ENCODE peak calls at places on chromosomes 7 and 10, in seven cellular contexts. One of them, this sample, is unnamed.

GRCh38 chr10:16847644-16848043 is 30.4 kb upstream of the RSU1 start:
- DNase-seq in uterus: no peak
- DNase-seq in transverse colon: no peak
- DNase-seq in neural progenitor cell: no peak
- DNase-seq in stomach: no peak
- DNase-seq in body of pancreas: no peak
- DNase-seq in pancreas: no peak
- DNase-seq in this sample: no peak

GRCh38 chr10:22851865-22852239 is 76.0 kb upstream of the ARMC3 start:
- DNase-seq in uterus: no peak
- DNase-seq in transverse colon: no peak
- DNase-seq in neural progenitor cell: no peak
- DNase-seq in stomach: no peak
- DNase-seq in body of pancreas: no peak
- DNase-seq in pancreas: no peak
- DNase-seq in this sample: no peak

GRCh38 chr7:542935-543789 is 23.5 kb upstream of the PDGFA start:
- DNase-seq in uterus: peak; percentile 43
- DNase-seq in transverse colon: no peak
- DNase-seq in neural progenitor cell: no peak
- DNase-seq in stomach: no peak
- DNase-seq in body of pancreas: no peak
- DNase-seq in pancreas: no peak
- DNase-seq in this sample: no peak

GRCh38 chr10:130038611-130039109 is 72.0 kb downstream of the C10orf143 start:
- DNase-seq in uterus: no peak
- DNase-seq in transverse colon: no peak
- DNase-seq in neural progenitor cell: no peak
- DNase-seq in stomach: no peak
- DNase-seq in body of pancreas: peak; percentile 5
- DNase-seq in pancreas: no peak
- DNase-seq in this sample: no peak

GRCh38 chr10:131899695-131900349 is 986 bp upstream of the PPP2R2D start:
- DNase-seq in uterus: no peak
- DNase-seq in transverse colon: no peak
- DNase-seq in neural progenitor cell: peak; percentile 38
- DNase-seq in stomach: no peak
- DNase-seq in body of pancreas: no peak
- DNase-seq in pancreas: no peak
- DNase-seq in this sample: no peak

GRCh38 chr7:138917771-138918170 is 63.4 kb downstream of the KIAA1549 start:
- DNase-seq in uterus: no peak
- DNase-seq in transverse colon: no peak
- DNase-seq in neural progenitor cell: no peak
- DNase-seq in stomach: no peak
- DNase-seq in body of pancreas: no peak
- DNase-seq in pancreas: no peak
- DNase-seq in this sample: no peak

GRCh38 chr7:14761506-14762296 is 140.8 kb downstream of the DGKB start:
- DNase-seq in uterus: peak; percentile 76
- DNase-seq in transverse colon: peak; percentile 35
- DNase-seq in neural progenitor cell: no peak
- DNase-seq in stomach: no peak
- DNase-seq in body of pancreas: peak; percentile 62
- DNase-seq in pancreas: peak; percentile 74
- DNase-seq in this sample: peak; percentile 20

GRCh38 chr10:481636-482035 is 207.8 kb downstream of the DIP2C start:
- DNase-seq in uterus: no peak
- DNase-seq in transverse colon: no peak
- DNase-seq in neural progenitor cell: no peak
- DNase-seq in stomach: no peak
- DNase-seq in body of pancreas: no peak
- DNase-seq in pancreas: no peak
- DNase-seq in this sample: no peak

GRCh38 chr10:43202657-43203490 is 64.0 kb downstream of the RASGEF1A start:
- DNase-seq in uterus: peak; percentile 35
- DNase-seq in transverse colon: peak; percentile 46
- DNase-seq in neural progenitor cell: peak; percentile 74
- DNase-seq in stomach: peak; percentile 31
- DNase-seq in body of pancreas: peak; percentile 44
- DNase-seq in pancreas: peak; percentile 49
- DNase-seq in this sample: peak; percentile 54

DNA sequence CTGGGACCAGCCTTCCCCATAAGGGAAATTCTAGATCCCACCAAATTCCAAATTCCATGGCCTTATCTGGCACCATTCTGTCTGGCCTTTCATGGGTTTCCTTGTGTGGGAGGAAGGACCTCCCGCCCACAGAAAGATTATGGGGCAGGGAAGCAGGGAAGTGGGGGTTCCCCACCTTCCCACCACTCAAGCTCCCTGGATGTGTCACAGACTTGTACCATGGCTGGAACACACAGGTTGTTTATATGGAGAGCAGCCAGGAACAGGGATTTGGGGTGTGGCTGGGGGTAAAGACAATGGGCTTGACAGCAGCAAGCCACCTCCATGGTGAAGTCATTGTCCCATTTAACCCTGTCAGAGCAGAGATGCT is 18.3 kb downstream of the UNC5B start:
- DNase-seq in uterus: no peak
- DNase-seq in transverse colon: no peak
- DNase-seq in neural progenitor cell: no peak
- DNase-seq in stomach: no peak
- DNase-seq in body of pancreas: no peak
- DNase-seq in pancreas: no peak
- DNase-seq in this sample: no peak
- H3K4me1 ChIP-seq in uterus: peaks cover 20% of the 10 kb centered on the region
- H3K4me1 ChIP-seq in transverse colon: peaks cover 5% of the 10 kb centered on the region
- H3K4me1 ChIP-seq in neural progenitor cell: peaks cover 19% of the 10 kb centered on the region
- H3K4me1 ChIP-seq in stomach: peaks cover 63% of the 10 kb centered on the region
- H3K4me1 ChIP-seq in body of pancreas: peaks cover 31% of the 10 kb centered on the region
- H3K4me1 ChIP-seq in pancreas: peaks cover 11% of the 10 kb centered on the region
- H3K4me1 ChIP-seq in this sample: peaks cover 64% of the 10 kb centered on the region

GRCh38 chr10:120804020-120804419 is 47.1 kb upstream of the WDR11 start:
- DNase-seq in uterus: no peak
- DNase-seq in transverse colon: no peak
- DNase-seq in neural progenitor cell: no peak
- DNase-seq in stomach: no peak
- DNase-seq in body of pancreas: no peak
- DNase-seq in pancreas: no peak
- DNase-seq in this sample: no peak

GRCh38 chr10:120799849-120800248 is 51.3 kb upstream of the WDR11 start:
- DNase-seq in uterus: no peak
- DNase-seq in transverse colon: no peak
- DNase-seq in neural progenitor cell: no peak
- DNase-seq in stomach: no peak
- DNase-seq in body of pancreas: no peak
- DNase-seq in pancreas: no peak
- DNase-seq in this sample: no peak

GRCh38 chr10:120806081-120806480 is 45.1 kb upstream of the WDR11 start:
- DNase-seq in uterus: no peak
- DNase-seq in transverse colon: no peak
- DNase-seq in neural progenitor cell: no peak
- DNase-seq in stomach: no peak
- DNase-seq in body of pancreas: no peak
- DNase-seq in pancreas: no peak
- DNase-seq in this sample: no peak

GRCh38 chr10:120805014-120805805 is 46.0 kb upstream of the WDR11 start:
- DNase-seq in uterus: no peak
- DNase-seq in transverse colon: no peak
- DNase-seq in neural progenitor cell: no peak
- DNase-seq in stomach: no peak
- DNase-seq in body of pancreas: no peak
- DNase-seq in pancreas: no peak
- DNase-seq in this sample: no peak

DNA sequence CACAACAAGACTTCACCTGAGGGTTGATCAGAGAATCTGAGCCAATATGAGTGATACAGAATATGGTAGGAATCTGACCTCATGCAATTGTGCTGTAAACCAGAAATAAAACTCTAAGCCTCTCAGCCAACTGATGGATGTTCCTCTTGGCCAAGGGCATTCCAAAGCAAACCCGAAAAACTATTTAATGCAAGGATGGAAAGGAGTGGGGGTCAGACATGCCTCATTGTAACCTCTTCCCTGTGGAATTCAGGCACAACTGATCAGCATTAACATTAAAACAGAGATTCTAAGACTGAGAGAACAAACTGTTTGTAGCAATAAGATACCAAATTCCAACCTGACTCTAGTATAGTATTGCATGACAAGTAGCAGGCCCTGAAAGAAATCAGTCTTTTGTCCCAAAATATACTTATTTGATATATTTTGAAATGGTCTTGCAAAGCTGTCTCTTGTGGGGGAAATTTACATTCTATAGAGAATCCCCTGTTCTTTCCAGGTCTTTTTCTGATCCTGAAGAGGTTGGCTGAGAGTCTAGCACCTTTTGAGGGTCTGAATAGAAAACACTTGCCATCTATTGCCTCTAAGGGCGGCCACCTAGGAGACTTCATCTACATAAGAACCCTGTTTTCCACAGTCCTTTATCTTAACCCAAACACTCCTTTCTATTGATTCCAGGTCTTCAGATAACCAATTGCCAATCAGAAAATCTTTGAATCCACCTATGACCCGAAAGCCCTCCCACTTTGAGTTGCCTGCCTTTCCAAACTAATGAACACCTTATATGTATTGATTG is 50.4 kb upstream of the WDR11 start:
- DNase-seq in uterus: no peak
- DNase-seq in transverse colon: no peak
- DNase-seq in neural progenitor cell: no peak
- DNase-seq in stomach: no peak
- DNase-seq in body of pancreas: no peak
- DNase-seq in pancreas: no peak
- DNase-seq in this sample: no peak
- H3K36me3 ChIP-seq in uterus: no peaks in the 10 kb centered on the region
- H3K36me3 ChIP-seq in transverse colon: no peaks in the 10 kb centered on the region
- H3K36me3 ChIP-seq in neural progenitor cell: no peaks in the 10 kb centered on the region
- H3K36me3 ChIP-seq in stomach: no peaks in the 10 kb centered on the region
- H3K36me3 ChIP-seq in body of pancreas: no peaks in the 10 kb centered on the region
- H3K36me3 ChIP-seq in pancreas: no peaks in the 10 kb centered on the region
- H3K36me3 ChIP-seq in this sample: no peaks in the 10 kb centered on the region

GRCh38 chr10:119370972-119371703 is 163.8 kb downstream of the GRK5 start:
- DNase-seq in uterus: no peak
- DNase-seq in transverse colon: no peak
- DNase-seq in neural progenitor cell: no peak
- DNase-seq in stomach: no peak
- DNase-seq in body of pancreas: no peak
- DNase-seq in pancreas: no peak
- DNase-seq in this sample: no peak

GRCh38 chr10:119368991-119369869 is 161.9 kb downstream of the GRK5 start:
- DNase-seq in uterus: no peak
- DNase-seq in transverse colon: peak; percentile 30
- DNase-seq in neural progenitor cell: no peak
- DNase-seq in stomach: no peak
- DNase-seq in body of pancreas: no peak
- DNase-seq in pancreas: no peak
- DNase-seq in this sample: no peak

GRCh38 chr10:119370046-119370770 is 162.8 kb downstream of the GRK5 start:
- DNase-seq in uterus: no peak
- DNase-seq in transverse colon: no peak
- DNase-seq in neural progenitor cell: no peak
- DNase-seq in stomach: no peak
- DNase-seq in body of pancreas: no peak
- DNase-seq in pancreas: no peak
- DNase-seq in this sample: no peak

GRCh38 chr10:119374236-119374635 is 166.9 kb downstream of the GRK5 start:
- DNase-seq in uterus: no peak
- DNase-seq in transverse colon: no peak
- DNase-seq in neural progenitor cell: no peak
- DNase-seq in stomach: no peak
- DNase-seq in body of pancreas: no peak
- DNase-seq in pancreas: no peak
- DNase-seq in this sample: no peak

DNA sequence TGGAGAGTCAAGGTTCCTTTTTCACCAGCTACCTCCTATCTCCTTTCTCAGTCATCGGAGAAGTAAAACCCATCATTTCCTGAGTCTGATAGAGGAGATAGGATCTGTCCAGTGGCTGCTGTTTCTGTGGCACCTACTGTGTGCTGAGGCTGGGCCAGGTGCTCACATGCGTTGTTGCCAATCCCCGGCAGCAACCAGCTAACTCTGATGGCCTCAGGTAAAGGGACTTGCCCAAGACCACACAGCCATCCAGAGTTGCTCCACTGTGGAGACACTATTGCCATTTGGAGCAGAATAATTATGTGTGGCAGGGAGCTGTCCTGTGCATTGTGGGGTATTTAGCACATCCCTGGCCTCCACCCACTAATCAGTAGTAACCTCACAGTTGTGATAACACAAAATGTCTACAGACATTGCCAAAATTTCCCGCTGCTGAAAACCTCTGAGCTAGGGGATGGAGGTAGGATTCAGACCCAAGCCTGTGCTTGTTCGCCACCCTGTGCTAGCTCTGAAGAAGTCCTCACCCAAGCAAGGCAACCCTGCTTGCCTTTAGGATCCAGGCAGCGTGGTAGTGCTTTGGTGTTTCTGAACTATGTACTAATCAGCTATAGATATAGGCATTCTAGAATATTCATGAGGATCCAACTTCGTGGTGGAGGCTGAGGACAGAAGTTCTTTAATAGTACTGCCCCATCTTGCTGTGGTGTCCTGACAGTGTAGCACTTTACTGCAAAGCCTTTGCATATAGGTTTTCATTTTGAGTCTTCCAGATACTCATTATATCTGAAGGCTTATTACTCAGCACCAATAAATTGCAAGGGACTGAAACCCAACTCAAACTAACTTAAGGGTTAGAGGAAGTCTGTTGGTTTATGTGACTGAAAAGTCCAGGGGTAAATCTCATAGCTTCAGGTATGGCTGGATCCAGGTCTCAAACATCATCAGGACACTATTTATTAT is 164.6 kb downstream of the GRK5 start:
- DNase-seq in uterus: no peak
- DNase-seq in transverse colon: no peak
- DNase-seq in neural progenitor cell: no peak
- DNase-seq in stomach: no peak
- DNase-seq in body of pancreas: no peak
- DNase-seq in pancreas: no peak
- DNase-seq in this sample: no peak
- TF ChIP-seq CTCF in uterus: no peak
- TF ChIP-seq CTCF in transverse colon: no peak
- TF ChIP-seq CTCF in neural progenitor cell: no peak
- TF ChIP-seq CTCF in stomach: no peak
- TF ChIP-seq CTCF in body of pancreas: no peak
- TF ChIP-seq CTCF in pancreas: no peak
- TF ChIP-seq CTCF in this sample: no peak

DNA sequence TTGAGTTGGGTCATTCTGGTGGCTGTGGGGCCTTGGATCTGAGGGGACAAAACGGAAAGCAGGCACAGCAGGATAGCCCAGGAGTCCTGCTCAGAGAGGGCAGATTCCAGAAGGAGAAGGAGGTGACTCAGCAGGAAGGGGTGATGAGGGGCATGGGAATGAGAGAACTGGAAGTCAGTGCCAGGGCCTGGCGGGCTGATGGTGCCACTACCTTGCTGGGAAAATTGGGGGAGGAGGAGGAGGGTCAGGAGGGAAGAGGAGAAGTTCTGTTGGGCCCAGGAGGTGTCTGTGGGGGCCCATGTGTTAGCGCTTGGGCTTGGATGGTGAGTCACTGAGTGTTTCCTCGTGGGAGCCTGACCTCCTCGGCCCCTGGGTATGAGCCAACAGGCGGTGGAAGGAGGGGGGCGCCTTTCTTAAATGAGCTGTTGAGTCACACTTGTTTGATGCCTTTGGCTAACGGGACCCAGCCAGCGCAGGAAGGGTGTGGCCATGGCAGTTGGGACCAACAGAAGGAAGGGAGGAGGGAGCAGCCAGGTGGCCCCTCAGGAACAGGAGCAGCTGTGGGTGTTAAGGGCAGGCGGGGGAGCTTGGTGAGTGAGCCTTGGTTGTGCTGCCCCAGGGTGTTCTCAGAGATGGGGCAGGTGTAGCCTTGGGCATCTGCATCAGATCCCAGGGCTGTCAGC is 130.0 kb upstream of the BTBD16 start:
- DNase-seq in uterus: peak; percentile 94
- DNase-seq in transverse colon: peak; percentile 75
- DNase-seq in neural progenitor cell: no peak
- DNase-seq in stomach: peak; percentile 67
- DNase-seq in body of pancreas: peak; percentile 50
- DNase-seq in pancreas: peak; percentile 40
- DNase-seq in this sample: no peak
- H3K4me1 ChIP-seq in uterus: peaks cover 38% of the 10 kb centered on the region
- H3K4me1 ChIP-seq in transverse colon: peaks cover 13% of the 10 kb centered on the region
- H3K4me1 ChIP-seq in neural progenitor cell: peaks cover 6% of the 10 kb centered on the region
- H3K4me1 ChIP-seq in stomach: peaks cover 66% of the 10 kb centered on the region
- H3K4me1 ChIP-seq in body of pancreas: peaks cover 23% of the 10 kb centered on the region
- H3K4me1 ChIP-seq in pancreas: peaks cover 10% of the 10 kb centered on the region
- H3K4me1 ChIP-seq in this sample: peaks cover 15% of the 10 kb centered on the region